ENCODE peak calls at places on chromosomes 2 and 18, in eight cellular contexts. One of them, this sample, is unnamed. For H3K4me1, the result is how much of the 10 kb centered on the place peaks cover.

GRCh38 chr2:12592296-12592695 is 124.4 kb upstream of the TRIB2 start:
- DNase-seq in transverse colon: no peak
- DNase-seq in HepG2: no peak
- DNase-seq in H1: no peak
- DNase-seq in stomach: no peak
- DNase-seq in upper lobe of left lung: no peak
- DNase-seq in sigmoid colon: no peak
- DNase-seq in breast epithelium: no peak
- DNase-seq in this sample: no peak

GRCh38 chr2:45869165-45869501 is 217.7 kb downstream of the PRKCE start:
- DNase-seq in stomach: no peak
- DNase-seq in H1: no peak
- DNase-seq in sigmoid colon: no peak
- DNase-seq in HepG2: no peak
- DNase-seq in upper lobe of left lung: no peak
- DNase-seq in breast epithelium: no peak
- DNase-seq in transverse colon: no peak
- DNase-seq in this sample: no peak

GRCh38 chr2:238106698-238107524 is 6.8 kb downstream of the ESPNL start:
- DNase-seq in sigmoid colon: peak
- DNase-seq in transverse colon: peak
- DNase-seq in upper lobe of left lung: no peak
- DNase-seq in HepG2: peak
- DNase-seq in stomach: peak
- DNase-seq in breast epithelium: peak
- DNase-seq in H1: no peak
- DNase-seq in this sample: no peak

GRCh38 chr2:9778012-9778411 is 65.3 kb upstream of the TAF1B start:
- DNase-seq in H1: no peak
- DNase-seq in transverse colon: peak
- DNase-seq in stomach: no peak
- DNase-seq in breast epithelium: peak
- DNase-seq in upper lobe of left lung: no peak
- DNase-seq in HepG2: no peak
- DNase-seq in sigmoid colon: no peak
- DNase-seq in this sample: no peak

GRCh38 chr2:182504903-182505302 is 78.1 kb upstream of the PDE1A start:
- DNase-seq in sigmoid colon: no peak
- DNase-seq in transverse colon: no peak
- DNase-seq in breast epithelium: no peak
- DNase-seq in upper lobe of left lung: no peak
- DNase-seq in H1: no peak
- DNase-seq in HepG2: no peak
- DNase-seq in stomach: no peak
- DNase-seq in this sample: no peak

GRCh38 chr2:109009920-109010610 is 21.0 kb upstream of the EDAR start:
- DNase-seq in upper lobe of left lung: no peak
- DNase-seq in sigmoid colon: no peak
- DNase-seq in breast epithelium: no peak
- DNase-seq in stomach: no peak
- DNase-seq in HepG2: no peak
- DNase-seq in transverse colon: no peak
- DNase-seq in H1: no peak
- DNase-seq in this sample: no peak

GRCh38 chr2:166042356-166042755 is 85.5 kb downstream of the SCN1A start:
- DNase-seq in stomach: no peak
- DNase-seq in upper lobe of left lung: no peak
- DNase-seq in H1: no peak
- DNase-seq in breast epithelium: no peak
- DNase-seq in sigmoid colon: no peak
- DNase-seq in HepG2: no peak
- DNase-seq in transverse colon: no peak
- DNase-seq in this sample: no peak

GRCh38 chr2:127085260-127085666 is 21.7 kb downstream of the BIN1 start:
- DNase-seq in HepG2: no peak
- DNase-seq in upper lobe of left lung: no peak
- DNase-seq in sigmoid colon: no peak
- DNase-seq in stomach: peak
- DNase-seq in H1: no peak
- DNase-seq in transverse colon: peak
- DNase-seq in breast epithelium: no peak
- DNase-seq in this sample: no peak

GRCh38 chr2:50611261-50612020 is 420.5 kb downstream of the NRXN1 start:
- DNase-seq in upper lobe of left lung: no peak
- DNase-seq in breast epithelium: no peak
- DNase-seq in sigmoid colon: no peak
- DNase-seq in H1: no peak
- DNase-seq in stomach: no peak
- DNase-seq in transverse colon: no peak
- DNase-seq in HepG2: no peak
- DNase-seq in this sample: no peak

GRCh38 chr2:126085396-126085795 is 570.6 kb upstream of the GYPC start:
- DNase-seq in breast epithelium: no peak
- DNase-seq in H1: no peak
- DNase-seq in sigmoid colon: no peak
- DNase-seq in upper lobe of left lung: no peak
- DNase-seq in HepG2: no peak
- DNase-seq in stomach: no peak
- DNase-seq in transverse colon: no peak
- DNase-seq in this sample: no peak

GRCh38 chr2:219058541-219059374 is 2.0 kb downstream of the IHH start:
- DNase-seq in breast epithelium: no peak
- DNase-seq in sigmoid colon: no peak
- DNase-seq in transverse colon: peak
- DNase-seq in H1: no peak
- DNase-seq in HepG2: peak
- DNase-seq in stomach: peak
- DNase-seq in upper lobe of left lung: peak
- DNase-seq in this sample: no peak

GRCh38 chr2:231648579-231649174 is 56.0 kb downstream of the TEX44 start:
- DNase-seq in breast epithelium: peak
- DNase-seq in HepG2: peak
- DNase-seq in transverse colon: peak
- DNase-seq in H1: no peak
- DNase-seq in sigmoid colon: peak
- DNase-seq in upper lobe of left lung: peak
- DNase-seq in stomach: peak
- DNase-seq in this sample: peak

GRCh38 chr2:47641366-47641765 is 141.6 kb upstream of the MSH6 start:
- DNase-seq in sigmoid colon: no peak
- DNase-seq in transverse colon: no peak
- DNase-seq in HepG2: no peak
- DNase-seq in H1: no peak
- DNase-seq in upper lobe of left lung: no peak
- DNase-seq in stomach: no peak
- DNase-seq in breast epithelium: no peak
- DNase-seq in this sample: no peak

GRCh38 chr18:9218052-9218451 is 81.5 kb downstream of the ANKRD12 start:
- DNase-seq in stomach: no peak
- DNase-seq in transverse colon: no peak
- DNase-seq in sigmoid colon: no peak
- DNase-seq in HepG2: no peak
- DNase-seq in breast epithelium: no peak
- DNase-seq in upper lobe of left lung: no peak
- DNase-seq in H1: no peak
- DNase-seq in this sample: no peak

GRCh38 chr2:109726666-109727270 is 67.3 kb upstream of the RGPD5 start:
- DNase-seq in H1: no peak
- DNase-seq in sigmoid colon: peak
- DNase-seq in breast epithelium: peak
- DNase-seq in upper lobe of left lung: no peak
- DNase-seq in HepG2: no peak
- DNase-seq in transverse colon: peak
- DNase-seq in stomach: no peak
- DNase-seq in this sample: no peak

GRCh38 chr2:209772316-209772715 is 684 bp downstream of the UNC80 start:
- DNase-seq in stomach: no peak
- DNase-seq in breast epithelium: no peak
- DNase-seq in sigmoid colon: no peak
- DNase-seq in H1: no peak
- DNase-seq in upper lobe of left lung: no peak
- DNase-seq in HepG2: no peak
- DNase-seq in transverse colon: no peak
- DNase-seq in this sample: no peak

GRCh38 chr18:10168477-10168876 is 254.7 kb downstream of the VAPA start:
- DNase-seq in HepG2: no peak
- DNase-seq in transverse colon: no peak
- DNase-seq in stomach: no peak
- DNase-seq in upper lobe of left lung: no peak
- DNase-seq in H1: no peak
- DNase-seq in sigmoid colon: no peak
- DNase-seq in breast epithelium: no peak
- DNase-seq in this sample: no peak

GRCh38 chr2:128499367-128500135 is 180.9 kb upstream of the HS6ST1 start:
- DNase-seq in HepG2: no peak
- DNase-seq in transverse colon: no peak
- DNase-seq in upper lobe of left lung: peak
- DNase-seq in breast epithelium: no peak
- DNase-seq in stomach: peak
- DNase-seq in sigmoid colon: no peak
- DNase-seq in H1: no peak
- DNase-seq in this sample: no peak

GRCh38 chr2:74461187-74462053 is 3.2 kb downstream of the WBP1 start:
- DNase-seq in H1: no peak
- DNase-seq in stomach: no peak
- DNase-seq in transverse colon: no peak
- DNase-seq in upper lobe of left lung: peak
- DNase-seq in sigmoid colon: no peak
- DNase-seq in breast epithelium: no peak
- DNase-seq in HepG2: peak
- DNase-seq in this sample: no peak

GRCh38 chr18:500230-500555 is 308 bp downstream of the COLEC12 start:
- DNase-seq in transverse colon: no peak
- DNase-seq in upper lobe of left lung: no peak
- DNase-seq in sigmoid colon: peak
- DNase-seq in stomach: no peak
- DNase-seq in HepG2: no peak
- DNase-seq in H1: no peak
- DNase-seq in breast epithelium: no peak
- DNase-seq in this sample: no peak

GRCh38 chr2:128472789-128473174 is 154.1 kb upstream of the HS6ST1 start:
- DNase-seq in H1: no peak
- DNase-seq in stomach: no peak
- DNase-seq in transverse colon: no peak
- DNase-seq in HepG2: no peak
- DNase-seq in breast epithelium: no peak
- DNase-seq in sigmoid colon: no peak
- DNase-seq in upper lobe of left lung: no peak
- DNase-seq in this sample: no peak

GRCh38 chr2:6071536-6071935 is 379.4 kb downstream of the SOX11 start:
- DNase-seq in H1: no peak
- DNase-seq in transverse colon: no peak
- DNase-seq in upper lobe of left lung: no peak
- DNase-seq in stomach: no peak
- DNase-seq in HepG2: no peak
- DNase-seq in breast epithelium: no peak
- DNase-seq in sigmoid colon: no peak
- DNase-seq in this sample: no peak
- H3K4me1 ChIP-seq in H1: under half
- H3K4me1 ChIP-seq in transverse colon: under half
- H3K4me1 ChIP-seq in upper lobe of left lung: under half
- H3K4me1 ChIP-seq in stomach: under half
- H3K4me1 ChIP-seq in HepG2: under half
- H3K4me1 ChIP-seq in breast epithelium: under half
- H3K4me1 ChIP-seq in sigmoid colon: under half
- H3K4me1 ChIP-seq in this sample: under half

GRCh38 chr2:151553-152328 is 105.4 kb upstream of the FAM110C start:
- DNase-seq in sigmoid colon: no peak
- DNase-seq in transverse colon: no peak
- DNase-seq in H1: no peak
- DNase-seq in breast epithelium: no peak
- DNase-seq in HepG2: no peak
- DNase-seq in stomach: no peak
- DNase-seq in upper lobe of left lung: no peak
- DNase-seq in this sample: no peak
- TF ChIP-seq POLR2AphosphoS5 in sigmoid colon: no peak
- TF ChIP-seq POLR2AphosphoS5 in transverse colon: no peak
- TF ChIP-seq POLR2AphosphoS5 in H1: peak
- TF ChIP-seq POLR2AphosphoS5 in breast epithelium: no peak
- TF ChIP-seq POLR2AphosphoS5 in HepG2: no peak
- TF ChIP-seq POLR2AphosphoS5 in stomach: no peak
- TF ChIP-seq POLR2AphosphoS5 in upper lobe of left lung: no peak
- TF ChIP-seq POLR2AphosphoS5 in this sample: no peak

GRCh38 chr2:177537241-177537640 is 144.7 kb downstream of the AGPS start:
- DNase-seq in breast epithelium: no peak
- DNase-seq in stomach: no peak
- DNase-seq in H1: no peak
- DNase-seq in upper lobe of left lung: no peak
- DNase-seq in transverse colon: no peak
- DNase-seq in HepG2: no peak
- DNase-seq in sigmoid colon: no peak
- DNase-seq in this sample: no peak

GRCh38 chr2:177535968-177536514 is 143.5 kb downstream of the AGPS start:
- DNase-seq in upper lobe of left lung: no peak
- DNase-seq in sigmoid colon: no peak
- DNase-seq in transverse colon: no peak
- DNase-seq in stomach: no peak
- DNase-seq in HepG2: no peak
- DNase-seq in H1: no peak
- DNase-seq in breast epithelium: no peak
- DNase-seq in this sample: no peak

GRCh38 chr2:177538323-177538722 is 145.8 kb downstream of the AGPS start:
- DNase-seq in stomach: no peak
- DNase-seq in breast epithelium: no peak
- DNase-seq in transverse colon: no peak
- DNase-seq in sigmoid colon: no peak
- DNase-seq in upper lobe of left lung: no peak
- DNase-seq in HepG2: no peak
- DNase-seq in H1: no peak
- DNase-seq in this sample: no peak

GRCh38 chr2:177543007-177543760 is 150.6 kb downstream of the AGPS start:
- DNase-seq in breast epithelium: no peak
- DNase-seq in sigmoid colon: peak
- DNase-seq in stomach: no peak
- DNase-seq in upper lobe of left lung: no peak
- DNase-seq in HepG2: no peak
- DNase-seq in H1: no peak
- DNase-seq in transverse colon: no peak
- DNase-seq in this sample: no peak

DNA sequence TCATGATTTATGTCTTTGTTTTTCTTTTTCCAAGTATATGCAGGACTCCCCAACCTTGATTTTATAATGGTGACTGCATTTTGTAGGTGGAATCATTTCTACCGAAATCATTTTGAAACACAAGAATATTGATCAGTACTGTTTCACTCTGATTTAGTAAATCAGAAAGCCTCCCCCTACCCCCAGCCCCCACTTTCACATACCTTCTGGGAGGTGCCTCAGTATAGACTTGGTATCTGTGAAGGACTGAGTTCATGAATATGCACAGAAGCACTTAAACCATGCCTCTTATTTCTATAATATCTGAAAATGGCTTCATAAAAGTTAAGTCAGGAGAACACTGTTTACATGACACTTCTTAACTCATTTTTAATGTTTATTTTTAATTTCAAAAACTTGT is 147.7 kb downstream of the AGPS start:
- DNase-seq in stomach: no peak
- DNase-seq in breast epithelium: no peak
- DNase-seq in transverse colon: no peak
- DNase-seq in H1: no peak
- DNase-seq in HepG2: no peak
- DNase-seq in sigmoid colon: no peak
- DNase-seq in upper lobe of left lung: no peak
- DNase-seq in this sample: no peak
- H3K4me1 ChIP-seq in stomach: under half
- H3K4me1 ChIP-seq in breast epithelium: under half
- H3K4me1 ChIP-seq in transverse colon: under half
- H3K4me1 ChIP-seq in H1: under half
- H3K4me1 ChIP-seq in HepG2: under half
- H3K4me1 ChIP-seq in sigmoid colon: under half
- H3K4me1 ChIP-seq in upper lobe of left lung: under half
- H3K4me1 ChIP-seq in this sample: under half

GRCh38 chr18:3966246-3966984 is 488.7 kb downstream of the DLGAP1 start:
- DNase-seq in sigmoid colon: no peak
- DNase-seq in HepG2: no peak
- DNase-seq in breast epithelium: no peak
- DNase-seq in upper lobe of left lung: no peak
- DNase-seq in transverse colon: no peak
- DNase-seq in H1: no peak
- DNase-seq in stomach: no peak
- DNase-seq in this sample: no peak
- TF ChIP-seq POLR2AphosphoS5 in sigmoid colon: no peak
- TF ChIP-seq POLR2AphosphoS5 in HepG2: no peak
- TF ChIP-seq POLR2AphosphoS5 in breast epithelium: no peak
- TF ChIP-seq POLR2AphosphoS5 in upper lobe of left lung: no peak
- TF ChIP-seq POLR2AphosphoS5 in transverse colon: no peak
- TF ChIP-seq POLR2AphosphoS5 in H1: no peak
- TF ChIP-seq POLR2AphosphoS5 in stomach: no peak
- TF ChIP-seq POLR2AphosphoS5 in this sample: no peak

This sample was measured in Panc1.